ENCODE peak calls at places on chromosomes 6 and 20, in eight cellular contexts. E, I, S, X, L, H, F and O are unnamed samples.

GRCh38 chr20:49747707-49748524 is 34.2 kb upstream of the B4GALT5 start:
- DNase-seq in E (peak), I (peak), S (peak), X (no peak), L (peak), H (peak), F (no peak), O (no peak)

GRCh38 chr6:133426038-133426437 is 184.9 kb downstream of the EYA4 start:
- DNase-seq in E (no peak), I (no peak), S (no peak), X (no peak), L (no peak), H (no peak), F (no peak), O (no peak)

GRCh38 chr6:128337619-128338018 is 182.8 kb downstream of the PTPRK start:
- DNase-seq in E (no peak), I (no peak), S (no peak), X (no peak), L (no peak), H (no peak), F (no peak), O (no peak)

GRCh38 chr6:132964868-132965382 is 150.6 kb downstream of the RPS12 start:
- DNase-seq in E (no peak), I (no peak), S (no peak), X (no peak), L (no peak), H (no peak), F (no peak), O (no peak)

GRCh38 chr6:133977983-133978895 is 25.2 kb downstream of the TBPL1 start:
- DNase-seq in E (peak), I (no peak), S (no peak), X (no peak), L (peak), H (peak), F (peak), O (no peak)

GRCh38 chr6:119148102-119148824 is 69.8 kb upstream of the FAM184A start:
- DNase-seq in E (peak), I (no peak), S (peak), X (peak), L (peak), H (peak), F (peak), O (peak)

GRCh38 chr6:72272958-72273357 is 348.9 kb upstream of the KCNQ5 start:
- DNase-seq in E (peak), I (no peak), S (no peak), X (no peak), L (no peak), H (no peak), F (no peak), O (no peak)

GRCh38 chr6:52839124-52840055 is 1.2 kb downstream of the GSTA5 start:
- DNase-seq in E (peak), I (no peak), S (peak), X (peak), L (peak), H (peak), F (peak), O (peak)

GRCh38 chr20:50514750-50515149 is 4.6 kb downstream of the PTPN1 start:
- DNase-seq in E (no peak), I (no peak), S (no peak), X (no peak), L (no peak), H (no peak), F (no peak), O (no peak)

GRCh38 chr6:159715168-159715567 is 12.1 kb upstream of the WTAP start:
- DNase-seq in E (no peak), I (no peak), S (no peak), X (no peak), L (no peak), H (no peak), F (no peak), O (no peak)

GRCh38 chr6:4017847-4018193 is 61.1 kb downstream of the FAM217A start:
- DNase-seq in E (peak), I (no peak), S (no peak), X (peak), L (no peak), H (peak), F (no peak), O (peak)

DNA sequence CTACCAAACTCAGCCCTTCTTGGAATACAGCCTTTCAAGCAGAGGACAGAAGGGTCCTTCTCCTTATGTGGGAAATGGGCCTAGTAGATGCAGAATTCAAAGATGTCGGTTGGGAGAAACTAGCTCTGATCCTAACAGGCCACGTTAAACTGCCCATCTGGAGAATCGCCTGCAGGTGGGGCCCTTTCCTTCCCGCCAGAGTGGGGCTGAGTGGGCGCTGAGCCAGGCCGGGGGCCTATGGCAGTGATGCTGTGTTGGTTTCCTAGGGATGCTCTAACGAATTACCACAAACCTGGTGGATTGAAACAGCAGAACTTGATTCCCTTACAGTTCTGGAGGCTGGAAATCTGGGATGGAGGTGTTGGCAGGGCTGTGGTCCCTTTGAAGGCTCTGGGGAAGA is 9.1 kb downstream of the MAPK13 start:
- DNase-seq in E (no peak), I (no peak), S (no peak), X (no peak), L (no peak), H (no peak), F (no peak), O (peak)
- TF ChIP-seq CTCF in E (peak), I (no peak), S (no peak), X (peak), L (no peak), H (no peak), F (no peak), O (peak)

GRCh38 chr20:45823949-45824835 is 2.9 kb downstream of the TNNC2 start:
- DNase-seq in E (peak), I (no peak), S (peak), X (peak), L (peak), H (peak), F (peak), O (peak)
- TF ChIP-seq CTCF in E (peak), I (peak), S (peak), X (peak), L (no peak), H (no peak), F (peak), O (peak)

GRCh38 chr20:63223121-63223825 is 7.3 kb upstream of the YTHDF1 start:
- DNase-seq in E (peak), I (no peak), S (peak), X (peak), L (peak), H (peak), F (no peak), O (peak)
- TF ChIP-seq CTCF in E (peak), I (peak), S (peak), X (peak), L (peak), H (peak), F (peak), O (peak)

GRCh38 chr6:108133594-108134179 is 32.1 kb upstream of the NR2E1 start:
- DNase-seq in E (peak), I (peak), S (peak), X (no peak), L (peak), H (peak), F (peak), O (peak)
- TF ChIP-seq CTCF in E (no peak), I (no peak), S (no peak), X (no peak), L (no peak), H (no peak), F (peak), O (no peak)

GRCh38 chr6:165245287-165245686 is 64.1 kb downstream of the C6orf118 start:
- DNase-seq in E (peak), I (no peak), S (peak), X (peak), L (no peak), H (peak), F (no peak), O (no peak)
- TF ChIP-seq CTCF in E (peak), I (peak), S (peak), X (peak), L (no peak), H (peak), F (peak), O (no peak)

GRCh38 chr20:44137210-44137781 is 49.7 kb downstream of the JPH2 start:
- DNase-seq in E (peak), I (no peak), S (no peak), X (no peak), L (no peak), H (peak), F (no peak), O (no peak)
- TF ChIP-seq CTCF in E (no peak), I (no peak), S (no peak), X (no peak), L (no peak), H (no peak), F (no peak), O (no peak)

GRCh38 chr20:53660947-53661381 is 67.3 kb upstream of the ZNF217 start:
- DNase-seq in E (peak), I (no peak), S (no peak), X (peak), L (no peak), H (no peak), F (no peak), O (peak)
- TF ChIP-seq CTCF in E (no peak), I (no peak), S (no peak), X (peak), L (no peak), H (no peak), F (no peak), O (no peak)

DNA sequence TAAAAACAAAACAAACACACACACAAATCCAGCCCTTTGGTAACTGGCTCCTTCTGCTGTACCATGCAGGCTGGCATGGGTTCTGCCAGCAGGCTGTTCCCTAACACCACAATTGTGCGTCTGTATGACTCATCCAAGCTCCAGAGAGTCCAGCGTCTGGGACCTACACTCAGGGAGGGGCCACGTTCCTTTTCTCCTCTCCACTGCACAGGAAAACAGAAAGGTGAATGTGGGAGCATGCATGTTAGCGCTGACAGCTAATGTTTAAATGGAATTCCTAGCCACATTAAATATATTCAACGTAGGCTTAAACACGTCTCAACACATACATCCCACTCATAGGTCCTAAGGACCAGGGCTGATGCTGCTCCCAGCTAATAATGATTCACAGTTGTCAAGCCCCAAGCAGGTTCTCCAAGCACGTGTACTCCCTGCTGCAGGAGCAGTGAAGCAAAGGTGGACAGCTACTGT is 20.7 kb downstream of the MAP1LC3A start:
- DNase-seq in E (peak), I (no peak), S (peak), X (no peak), L (peak), H (peak), F (peak), O (no peak)
- TF ChIP-seq CTCF in E (peak), I (peak), S (peak), X (no peak), L (no peak), H (peak), F (peak), O (no peak)

GRCh38 chr20:35523298-35523888 is 6.1 kb downstream of the C20orf173 start:
- DNase-seq in E (no peak), I (no peak), S (no peak), X (peak), L (no peak), H (peak), F (no peak), O (peak)
- TF ChIP-seq CTCF in E (peak), I (peak), S (no peak), X (peak), L (peak), H (peak), F (peak), O (peak)